ENCODE peak calls at places on chromosomes 5 and 9, in seven cellular contexts. L is left lung, W is aorta, T is upper lobe of left lung, V is K562, I is right cardiac atrium, C is upper lobe of right lung. X is an unnamed sample.

GRCh38 chr9:136198605-136199083 is 6.3 kb downstream of the LHX3 start:
- ATAC-seq in L (no peak), W (no peak), T (no peak), V (peak), I (no peak), C (no peak), X (no peak)

GRCh38 chr9:128148509-128149000 is 698 bp upstream of the LCN2 start:
- ATAC-seq in L (no peak), W (no peak), T (no peak), V (no peak), I (no peak), C (no peak), X (no peak)

GRCh38 chr5:112703866-112704820 is 33.5 kb upstream of the APC start:
- ATAC-seq in L (no peak), W (no peak), T (no peak), V (peak), I (peak), C (no peak), X (no peak)

GRCh38 chr5:133480366-133480765 is 132.0 kb downstream of the FSTL4 start:
- ATAC-seq in L (peak), W (no peak), T (no peak), V (no peak), I (no peak), C (peak), X (no peak)

GRCh38 chr5:87588316-87588715 is 175.6 kb upstream of the CCNH start:
- ATAC-seq in L (no peak), W (no peak), T (no peak), V (no peak), I (no peak), C (no peak), X (no peak)

GRCh38 chr5:135916638-135917263 is 21.1 kb upstream of the IL9 start:
- ATAC-seq in L (no peak), W (no peak), T (no peak), V (no peak), I (no peak), C (no peak), X (no peak)

GRCh38 chr5:134003957-134004625 is 684 bp downstream of the VDAC1 start:
- ATAC-seq in L (peak), W (peak), T (peak), V (peak), I (peak), C (peak), X (peak)

GRCh38 chr5:43601454-43602260 is 1.3 kb upstream of the NNT start:
- ATAC-seq in L (peak), W (no peak), T (no peak), V (peak), I (no peak), C (no peak), X (no peak)

GRCh38 chr5:40652441-40653220 is 27.1 kb upstream of the PTGER4 start:
- ATAC-seq in L (no peak), W (no peak), T (no peak), V (no peak), I (no peak), C (no peak), X (no peak)

GRCh38 chr9:110744753-110745522 is 76.3 kb downstream of the MUSK start:
- ATAC-seq in L (peak), W (peak), T (peak), V (no peak), I (peak), C (peak), X (peak)

GRCh38 chr9:105883847-105884246 is 189.5 kb downstream of the TMEM38B start:
- ATAC-seq in L (no peak), W (no peak), T (no peak), V (peak), I (no peak), C (no peak), X (no peak)

GRCh38 chr5:146233441-146233840 is 30.0 kb downstream of the RBM27 start:
- ATAC-seq in L (no peak), W (peak), T (no peak), V (no peak), I (peak), C (no peak), X (no peak)

GRCh38 chr9:38687992-38688391 is 31.9 kb downstream of the FAM240B start:
- ATAC-seq in L (peak), W (no peak), T (no peak), V (no peak), I (no peak), C (peak), X (no peak)

GRCh38 chr5:97534166-97534565 is 351.1 kb upstream of the RIOK2 start:
- ATAC-seq in L (peak), W (peak), T (peak), V (no peak), I (peak), C (peak), X (peak)
- H3K4me3 ChIP-seq in L (no peak), W (no peak), T (no peak), V (no peak), I (no peak), C (no peak), X (no peak)

GRCh38 chr9:131273146-131273545 is 3.2 kb downstream of the FAM78A start:
- ATAC-seq in L (no peak), W (no peak), T (no peak), V (peak), I (peak), C (peak), X (no peak)
- H3K4me3 ChIP-seq in L (peak), W (no peak), T (peak), V (peak), I (peak), C (peak), X (no peak)

GRCh38 chr9:34653610-34654072 is 1.7 kb downstream of the IL11RA start:
- ATAC-seq in L (no peak), W (peak), T (no peak), V (peak), I (peak), C (no peak), X (no peak)
- H3K4me3 ChIP-seq in L (no peak), W (no peak), T (no peak), V (no peak), I (no peak), C (no peak), X (no peak)

GRCh38 chr5:141383345-141383744 is 803 bp downstream of the PCDHGA7 start:
- ATAC-seq in L (no peak), W (no peak), T (no peak), V (no peak), I (no peak), C (no peak), X (no peak)

GRCh38 chr5:141384471-141385267 is 2.1 kb downstream of the PCDHGA7 start:
- ATAC-seq in L (no peak), W (no peak), T (no peak), V (no peak), I (no peak), C (no peak), X (no peak)

GRCh38 chr5:141388661-141389060 is 1.2 kb downstream of the PCDHGB4 start:
- ATAC-seq in L (no peak), W (no peak), T (no peak), V (no peak), I (no peak), C (no peak), X (no peak)

DNA sequence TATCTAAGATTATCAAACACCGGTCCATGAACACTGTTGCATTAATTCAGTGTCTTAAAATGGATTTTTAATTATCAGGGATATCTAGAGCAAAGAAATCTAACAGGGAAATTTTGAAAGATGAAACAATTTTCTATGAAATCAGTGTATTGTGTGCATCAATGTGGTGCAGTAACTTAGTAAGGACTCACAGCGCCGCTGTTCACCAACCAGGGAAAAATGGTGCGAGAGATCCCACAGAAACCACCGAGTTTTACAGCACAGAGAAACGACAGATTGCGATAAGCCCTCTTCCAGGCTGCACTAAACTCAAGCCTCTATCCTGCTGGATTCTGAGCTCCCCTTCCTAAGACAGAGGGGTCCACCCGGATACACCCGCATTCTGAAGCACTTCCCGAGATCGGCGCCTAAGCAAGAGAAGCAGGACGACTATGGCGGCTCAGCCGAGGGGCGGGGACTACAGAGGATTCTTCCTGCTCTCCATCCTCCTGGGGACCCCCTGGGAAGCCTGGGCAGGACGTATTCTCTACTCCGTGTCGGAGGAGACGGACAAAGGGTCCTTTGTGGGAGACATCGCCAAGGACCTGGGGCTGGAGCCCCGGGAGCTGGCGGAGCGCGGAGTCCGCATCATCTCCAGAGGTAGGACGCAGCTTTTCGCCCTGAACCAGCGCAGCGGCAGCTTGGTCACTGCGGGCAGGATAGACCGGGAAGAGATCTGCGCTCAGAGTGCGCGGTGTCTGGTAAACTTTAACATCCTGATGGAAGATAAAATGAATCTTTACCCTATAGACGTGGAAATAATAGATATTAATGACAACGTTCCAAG is at the start of gene PCDHGA7:
- ATAC-seq in L (no peak), W (no peak), T (peak), V (peak), I (no peak), C (peak), X (no peak)
- H3K4me3 ChIP-seq in L (no peak), W (no peak), T (peak), V (peak), I (peak), C (peak), X (peak)

GRCh38 chr5:149773245-149774095 is 43.4 kb downstream of the PPARGC1B start:
- ATAC-seq in L (no peak), W (no peak), T (peak), V (no peak), I (no peak), C (no peak), X (no peak)

GRCh38 chr5:149777382-149777781 is 47.3 kb downstream of the PPARGC1B start:
- ATAC-seq in L (no peak), W (no peak), T (no peak), V (no peak), I (no peak), C (no peak), X (peak)

GRCh38 chr5:149779071-149779470 is 49.0 kb downstream of the PPARGC1B start:
- ATAC-seq in L (no peak), W (no peak), T (no peak), V (no peak), I (no peak), C (no peak), X (no peak)

GRCh38 chr5:149775785-149776184 is 45.7 kb downstream of the PPARGC1B start:
- ATAC-seq in L (no peak), W (no peak), T (no peak), V (peak), I (no peak), C (no peak), X (no peak)

DNA sequence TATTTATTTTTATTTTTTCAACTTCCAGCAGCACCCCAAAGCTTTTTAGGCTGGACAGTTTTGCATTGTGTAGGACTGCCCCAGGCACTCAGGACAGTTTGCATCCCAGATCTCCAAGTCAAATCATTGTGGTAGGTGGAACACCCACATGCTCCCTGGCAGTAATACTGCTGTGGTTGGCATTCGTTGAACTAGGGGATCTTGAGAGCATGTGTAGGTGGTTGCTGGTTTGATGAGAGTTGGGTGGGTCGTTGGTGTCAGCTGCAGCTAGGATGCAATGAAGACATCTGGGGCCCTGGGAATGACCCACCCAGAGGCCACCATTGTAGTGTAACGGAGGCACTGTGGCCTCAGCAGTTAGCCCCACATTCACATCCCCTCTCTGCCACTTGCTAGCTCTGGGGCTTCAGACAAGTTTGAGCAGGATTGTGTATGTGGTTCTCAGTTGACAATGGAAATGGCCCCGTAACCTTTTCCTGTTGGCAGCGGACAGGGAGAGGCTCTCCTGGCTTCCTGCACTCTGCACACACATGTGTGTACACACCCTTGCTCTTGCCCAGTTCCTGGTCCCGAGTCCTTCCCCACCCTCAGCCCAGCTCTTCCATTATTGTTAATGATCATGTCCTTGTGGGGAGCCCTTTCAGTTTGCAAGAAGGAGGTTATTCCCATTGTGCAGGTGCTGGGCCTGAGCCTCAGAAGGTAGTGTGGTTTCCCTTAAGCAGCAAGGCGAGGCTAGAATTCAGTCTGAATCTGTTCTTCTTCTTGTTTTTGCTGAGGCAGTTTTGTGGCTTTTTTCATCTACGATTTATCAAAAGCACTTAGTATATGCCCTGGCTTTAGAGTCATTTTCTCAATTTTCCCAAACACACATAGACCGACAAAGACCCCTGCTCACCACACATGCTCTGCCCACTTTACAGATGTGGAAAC is 46.5 kb downstream of the PPARGC1B start:
- ATAC-seq in L (peak), W (no peak), T (no peak), V (no peak), I (no peak), C (peak), X (no peak)
- H3K4me3 ChIP-seq in L (no peak), W (no peak), T (no peak), V (no peak), I (no peak), C (no peak), X (no peak)

DNA sequence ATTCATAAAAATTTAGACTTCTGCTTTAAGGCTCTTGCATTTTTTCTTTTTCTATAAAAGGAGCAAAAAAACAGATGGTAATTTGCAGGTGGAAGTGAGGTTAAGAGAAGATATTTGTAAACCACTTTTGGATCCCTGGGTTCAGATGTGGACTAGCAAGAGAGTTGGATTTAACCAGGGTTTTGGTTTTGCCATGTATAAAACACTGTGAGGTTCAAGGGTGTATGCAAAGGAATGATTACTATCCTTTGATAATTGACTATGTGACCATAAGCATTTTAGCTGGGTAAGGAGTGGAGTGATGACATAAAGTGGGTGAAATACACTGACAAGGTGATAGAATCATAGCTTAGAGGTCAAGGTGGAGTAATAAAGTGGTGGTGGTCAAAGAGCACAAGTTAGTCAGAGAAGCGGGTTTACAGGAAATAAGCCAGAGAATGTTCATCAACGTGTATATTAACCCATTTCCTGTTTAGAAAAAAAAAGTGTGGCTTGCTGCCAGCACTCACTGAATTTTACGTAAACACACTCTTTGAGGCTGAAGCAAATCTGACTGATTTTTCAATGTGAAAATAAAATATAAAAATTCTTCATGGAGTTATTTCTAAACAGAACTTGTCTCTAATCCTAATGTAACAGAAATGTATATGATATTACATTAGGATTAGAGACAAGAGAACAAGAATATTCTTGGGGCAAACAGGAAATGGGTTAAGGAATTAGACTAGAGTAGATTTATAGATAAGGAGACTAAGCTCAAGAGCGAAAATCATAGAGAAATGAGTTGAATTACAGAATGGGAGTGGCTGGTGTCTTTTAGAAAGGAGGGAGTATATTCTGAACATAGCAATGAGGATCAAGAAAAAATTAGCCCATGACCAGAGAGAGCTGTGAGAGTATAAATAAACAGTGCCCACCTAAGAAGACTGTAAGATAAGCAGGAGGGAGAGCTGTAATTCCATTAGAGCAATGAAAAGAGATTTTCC is 74.5 kb downstream of the CDKN2A start:
- ATAC-seq in L (no peak), W (no peak), T (no peak), V (no peak), I (no peak), C (no peak), X (no peak)
- H3K4me3 ChIP-seq in L (no peak), W (no peak), T (no peak), V (no peak), I (no peak), C (no peak), X (no peak)

GRCh38 chr5:121171834-121172233 is 679.8 kb upstream of the FTMT start:
- ATAC-seq in L (no peak), W (no peak), T (no peak), V (no peak), I (no peak), C (no peak), X (no peak)
- H3K4me3 ChIP-seq in L (no peak), W (no peak), T (no peak), V (no peak), I (no peak), C (no peak), X (no peak)